ENCODE peak calls at places on chromosome 10, in four cellular contexts. J, S, Q and N are unnamed samples.

GRCh38 chr10:69225681-69226080 is 5.5 kb downstream of the HKDC1 start:
- DNase-seq in J (no peak), S (no peak), Q (no peak), N (no peak)

GRCh38 chr10:27628631-27629030 is 117.0 kb downstream of the MKX start:
- DNase-seq in J (no peak), S (peak; percentile 70), Q (no peak), N (no peak)

GRCh38 chr10:71392292-71392691 is 4.4 kb upstream of the CDH23 start:
- DNase-seq in J (no peak), S (no peak), Q (no peak), N (no peak)

GRCh38 chr10:119138341-119139306 is 26.9 kb downstream of the SFXN4 start:
- DNase-seq in J (no peak), S (no peak), Q (no peak), N (no peak)

GRCh38 chr10:99854860-99855259 is 72.4 kb downstream of the ABCC2 start:
- DNase-seq in J (peak; percentile 51), S (peak; percentile 73), Q (no peak), N (no peak)

GRCh38 chr10:117723343-117723742 is 180.8 kb downstream of the EMX2 start:
- DNase-seq in J (no peak), S (no peak), Q (no peak), N (no peak)

GRCh38 chr10:129495697-129496096 is 28.7 kb downstream of the MGMT start:
- DNase-seq in J (no peak), S (no peak), Q (no peak), N (no peak)

GRCh38 chr10:127563718-127564553 is 14.8 kb downstream of the NPS start:
- DNase-seq in J (peak; percentile 24), S (no peak), Q (peak; percentile 29), N (no peak)

GRCh38 chr10:133459454-133460207 is 5.9 kb downstream of the SCART1 start:
- DNase-seq in J (no peak), S (no peak), Q (no peak), N (no peak)

GRCh38 chr10:49328401-49329185 is 29.6 kb downstream of the C10orf71 start:
- DNase-seq in J (no peak), S (no peak), Q (no peak), N (no peak)

GRCh38 chr10:5776881-5777197 is 36.4 kb downstream of the GDI2 start:
- DNase-seq in J (no peak), S (peak; percentile 81), Q (no peak), N (no peak)

GRCh38 chr10:69421611-69422308 is 5.0 kb upstream of the TACR2 start:
- DNase-seq in J (no peak), S (no peak), Q (no peak), N (peak; percentile 32)

GRCh38 chr10:63346015-63346441 is 119.7 kb downstream of the JMJD1C start:
- DNase-seq in J (no peak), S (peak; percentile 61), Q (no peak), N (no peak)

GRCh38 chr10:132536241-132536963 is 1.2 kb upstream of the INPP5A start:
- DNase-seq in J (no peak), S (peak; percentile 10), Q (peak; percentile 48), N (no peak)

DNA sequence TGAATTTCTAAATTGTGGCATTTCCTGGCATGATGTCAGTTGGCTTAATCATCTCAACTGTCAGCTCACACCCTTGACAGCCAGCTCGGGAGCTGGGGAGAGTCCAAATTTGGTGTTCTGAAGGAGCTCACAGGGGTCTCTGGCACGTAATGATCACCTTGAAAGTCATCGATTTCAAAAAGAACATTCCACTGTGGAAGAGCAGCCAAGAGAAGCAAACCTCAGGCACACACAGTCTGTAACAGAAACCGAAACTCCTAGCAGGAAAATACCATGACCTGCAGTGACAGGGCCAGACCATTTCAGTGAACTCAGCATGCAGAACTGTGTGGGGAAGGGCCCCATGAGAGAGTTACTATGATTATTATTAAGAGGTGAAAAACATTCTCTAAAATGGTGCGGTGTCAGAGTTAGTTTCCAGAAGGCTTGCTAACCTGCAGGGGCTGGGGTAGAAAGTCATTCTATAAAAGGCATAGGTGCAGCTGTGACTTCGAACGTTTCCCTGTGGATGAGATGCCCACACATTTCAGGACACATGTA is 26.4 kb upstream of the KLF6 start:
- DNase-seq in J (no peak), S (peak; percentile 85), Q (peak; percentile 75), N (peak; percentile 52)
- H3K4me3 ChIP-seq in J (no peak overlapping the region), S (no peak overlapping the region), Q (no peak overlapping the region), N (no peak overlapping the region)

GRCh38 chr10:93600861-93601773 is at the start of gene RBP4:
- DNase-seq in J (no peak), S (peak; percentile 64), Q (peak; percentile 34), N (no peak)
- H3K27ac ChIP-seq in J (no peak within 1 kb of the TSS), S (no peak within 1 kb of the TSS), Q (no peak within 1 kb of the TSS), N (no peak within 1 kb of the TSS)

GRCh38 chr10:123398180-123398591 is 244.0 kb downstream of the BUB3 start:
- DNase-seq in J (no peak), S (no peak), Q (no peak), N (no peak)
- H3K4me1 ChIP-seq in J (no peaks in the 10 kb centered on the region), S (no peaks in the 10 kb centered on the region), Q (no peaks in the 10 kb centered on the region), N (no peaks in the 10 kb centered on the region)

GRCh38 chr10:80205478-80206276 is at the start of gene ANXA11:
- DNase-seq in J (peak; percentile 61), S (peak; percentile 61), Q (peak; percentile 92), N (peak; percentile 84)

GRCh38 chr10:80202934-80203834 is 2.2 kb downstream of the ANXA11 start:
- DNase-seq in J (peak; percentile 83), S (peak; percentile 93), Q (peak; percentile 82), N (peak; percentile 58)

GRCh38 chr10:80203835-80204148 is 1.5 kb downstream of the ANXA11 start:
- DNase-seq in J (no peak), S (no peak), Q (no peak), N (no peak)

GRCh38 chr10:80204801-80205477 is 398 bp downstream of the ANXA11 start:
- DNase-seq in J (no peak), S (peak; percentile 37), Q (peak; percentile 61), N (no peak)

DNA sequence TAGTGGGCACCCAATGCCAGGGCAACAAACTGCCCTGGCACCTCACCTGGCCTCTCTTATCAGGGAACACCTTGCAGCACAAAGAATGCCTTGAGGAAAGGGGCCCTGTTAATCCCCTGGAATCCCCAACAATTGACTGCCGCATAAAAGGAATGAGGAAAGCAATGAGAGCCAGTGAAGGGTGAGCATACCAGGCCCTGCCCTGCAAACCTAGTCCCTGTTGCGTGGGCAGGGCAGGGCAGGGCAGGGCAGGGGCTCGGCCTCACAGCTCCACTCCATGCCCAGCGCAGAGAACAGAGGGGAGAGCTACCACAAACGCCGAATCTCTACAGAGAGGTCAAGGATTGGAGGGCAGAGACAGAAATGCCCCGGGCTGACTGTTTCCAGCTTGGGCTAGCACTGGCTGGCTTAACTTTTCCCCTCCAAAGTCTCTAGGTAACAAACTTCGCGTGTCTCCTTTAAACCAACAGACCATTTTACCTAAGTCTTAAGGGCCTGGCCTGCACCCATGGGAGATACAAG is 1.1 kb downstream of the ANXA11 start:
- DNase-seq in J (no peak), S (peak; percentile 23), Q (peak; percentile 72), N (no peak)
- H3K4me3 ChIP-seq in J (peak overlapping the region; percentile 74), S (peak overlapping the region; percentile 73), Q (peak overlapping the region; percentile 75), N (peak overlapping the region; percentile 91)